ENCODE peak calls at places on chromosomes 16 and 17, in nine cellular contexts. A, U, C, I, R, Z, H, L and N are unnamed samples.

GRCh38 chr16:76653390-76654026 is 376.3 kb downstream of the CNTNAP4 start:
- ATAC-seq in R (peak), L (no peak), U (no peak), I (peak), H (peak), C (no peak), Z (no peak), A (no peak), N (no peak)

GRCh38 chr16:8863594-8864424 is 5.0 kb downstream of the CARHSP1 start:
- ATAC-seq in A (no peak), R (peak), I (peak), Z (peak), H (peak), L (peak), C (no peak), U (no peak), N (no peak)

GRCh38 chr17:41026668-41027471 is at the start of gene KRTAP1-5:
- ATAC-seq in H (no peak), C (no peak), U (no peak), R (no peak), Z (no peak), A (no peak), L (no peak), I (peak), N (peak)

GRCh38 chr16:73142069-73142880 is 94.3 kb upstream of the ZFHX3 start:
- ATAC-seq in L (no peak), A (no peak), H (no peak), U (no peak), C (no peak), R (no peak), Z (peak), I (no peak), N (no peak)

GRCh38 chr17:46879101-46879500 is 27.7 kb downstream of the WNT9B start:
- ATAC-seq in C (no peak), U (no peak), H (no peak), I (no peak), L (no peak), R (no peak), A (no peak), Z (no peak), N (no peak)

GRCh38 chr17:80919331-80920284 is 72.0 kb upstream of the CHMP6 start:
- ATAC-seq in H (peak), R (peak), U (no peak), L (no peak), C (no peak), A (no peak), I (no peak), Z (no peak), N (no peak)

GRCh38 chr17:66944365-66945203 is 19.9 kb upstream of the CACNG4 start:
- ATAC-seq in C (no peak), H (no peak), U (no peak), L (peak), Z (no peak), R (peak), A (no peak), I (no peak), N (no peak)

GRCh38 chr17:40432864-40433528 is 10.3 kb upstream of the IGFBP4 start:
- ATAC-seq in R (peak), C (no peak), L (no peak), H (peak), U (no peak), A (no peak), Z (no peak), I (no peak), N (no peak)

GRCh38 chr17:40063034-40063765 is 435 bp downstream of the THRA start:
- ATAC-seq in L (peak), Z (peak), I (peak), C (peak), H (peak), U (peak), A (peak), R (peak), N (peak)

GRCh38 chr16:8569650-8570338 is 20.5 kb downstream of the TMEM114 start:
- ATAC-seq in I (no peak), R (no peak), L (no peak), Z (no peak), C (no peak), H (peak), A (no peak), U (no peak), N (no peak)

GRCh38 chr16:53341787-53342186 is 92.5 kb upstream of the RBL2 start:
- ATAC-seq in U (no peak), I (no peak), H (no peak), C (peak), L (no peak), R (no peak), A (peak), Z (no peak), N (no peak)

GRCh38 chr16:3696425-3697218 is 20.7 kb downstream of the TRAP1 start:
- ATAC-seq in L (peak), H (peak), I (no peak), U (no peak), R (peak), A (no peak), Z (peak), C (no peak), N (no peak)

GRCh38 chr16:28531777-28532744 is 6.7 kb downstream of the NUPR1 start:
- ATAC-seq in I (peak), U (no peak), C (no peak), Z (peak), A (no peak), H (peak), R (peak), L (peak), N (no peak)

GRCh38 chr17:81131486-81132196 is 33.7 kb upstream of the PVALEF start:
- ATAC-seq in H (peak), A (no peak), U (no peak), C (no peak), Z (no peak), I (no peak), L (no peak), R (no peak), N (no peak)